ENCODE peak calls at places on chromosomes 12 and 14, in seven cellular contexts. U is breast epithelium, J is spleen, E is stomach, R is HepG2, N is heart left ventricle, Q is H1. D is an unnamed sample.

GRCh38 chr12:30015661-30016060 is 231.9 kb upstream of the TMTC1 start:
- DNase-seq in U (no peak), J (no peak), E (no peak), R (no peak), N (no peak), Q (no peak), D (no peak)

GRCh38 chr14:31582286-31582691 is 21.1 kb downstream of the NUBPL start:
- DNase-seq in U (no peak), J (no peak), E (no peak), R (no peak), N (no peak), Q (no peak), D (no peak)

GRCh38 chr12:121582583-121583333 is 1.9 kb upstream of the KDM2B start:
- DNase-seq in U (no peak), J (no peak), E (no peak), R (peak), N (no peak), Q (peak), D (no peak)

GRCh38 chr14:33900706-33901105 is 50.2 kb downstream of the EGLN3 start:
- DNase-seq in U (no peak), J (no peak), E (no peak), R (no peak), N (no peak), Q (no peak), D (no peak)

GRCh38 chr12:24728366-24728765 is 220.5 kb downstream of the BCAT1 start:
- DNase-seq in U (no peak), J (no peak), E (no peak), R (peak), N (no peak), Q (no peak), D (no peak)

GRCh38 chr12:10567813-10568212 is 45.6 kb downstream of the MAGOHB start:
- DNase-seq in U (no peak), J (no peak), E (no peak), R (no peak), N (no peak), Q (no peak), D (no peak)

GRCh38 chr12:40971911-40972310 is 216.2 kb upstream of the PDZRN4 start:
- DNase-seq in U (no peak), J (no peak), E (no peak), R (no peak), N (no peak), Q (no peak), D (no peak)

GRCh38 chr12:63064080-63064479 is 86.9 kb downstream of the AVPR1A start:
- DNase-seq in U (no peak), J (no peak), E (no peak), R (no peak), N (no peak), Q (no peak), D (no peak)

GRCh38 chr12:118356809-118357326 is 15.8 kb downstream of the TAOK3 start:
- DNase-seq in U (no peak), J (no peak), E (no peak), R (no peak), N (no peak), Q (no peak), D (peak)

GRCh38 chr14:77208266-77208978 is 26.8 kb downstream of the TMEM63C start:
- DNase-seq in U (peak), J (peak), E (peak), R (peak), N (peak), Q (peak), D (no peak)

GRCh38 chr14:52693532-52693931 is 1.8 kb downstream of the ERO1A start:
- DNase-seq in U (no peak), J (no peak), E (no peak), R (no peak), N (no peak), Q (no peak), D (no peak)
- H3K4me3 ChIP-seq in U (no peak), J (no peak), E (peak), R (peak), N (no peak), Q (no peak), D (no peak)

DNA sequence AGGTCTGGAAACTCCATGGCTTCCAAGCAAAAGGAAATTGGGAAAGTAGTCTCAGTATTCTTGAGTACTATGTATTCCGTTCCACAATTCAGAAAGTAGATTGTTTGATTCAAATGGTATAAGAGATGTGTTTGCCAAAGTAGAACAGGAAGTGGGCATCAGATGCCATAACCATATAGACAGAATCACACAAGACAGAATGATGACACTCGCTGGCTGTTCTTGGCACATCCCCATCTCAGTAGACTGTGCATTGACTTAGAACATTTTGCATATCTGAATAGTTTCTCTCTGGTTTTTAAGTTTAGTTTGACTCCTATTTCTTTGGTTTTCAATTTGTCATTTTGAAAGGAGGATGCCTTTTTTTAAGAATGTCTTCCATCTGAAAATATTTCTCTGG is 221.1 kb upstream of the RGS6 start:
- DNase-seq in U (no peak), J (no peak), E (no peak), R (no peak), N (no peak), Q (no peak), D (no peak)
- TF ChIP-seq CTCF in U (no peak), J (no peak), E (no peak), R (no peak), N (no peak), Q (no peak), D (no peak)

GRCh38 chr14:100306506-100307214 is 416 bp upstream of the SLC25A29 start:
- DNase-seq in U (peak), J (peak), E (peak), R (peak), N (peak), Q (no peak), D (peak)
- TF ChIP-seq POLR2A in U (peak), J (no peak), E (peak), R (peak), N (peak), Q (peak), D (no peak)

DNA sequence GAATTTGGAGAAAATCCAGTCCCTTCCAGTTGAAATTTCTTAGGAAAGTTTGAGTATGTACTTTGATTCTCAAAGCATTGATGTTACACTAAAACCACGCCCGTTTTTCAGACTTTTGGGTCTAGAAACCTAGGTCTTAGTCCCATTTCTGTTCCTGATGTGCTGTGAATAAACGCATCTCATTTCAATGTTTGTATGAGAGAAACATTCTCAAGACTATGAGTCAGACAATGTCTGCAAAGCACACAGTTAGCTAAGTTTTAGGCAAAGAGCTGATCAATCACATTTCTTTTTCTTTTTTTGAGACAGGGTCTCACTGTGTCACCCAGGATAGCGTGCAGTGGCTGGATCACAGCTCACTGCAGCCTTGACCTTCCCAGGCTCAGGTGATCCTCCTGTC is 8.0 kb downstream of the FOXM1 start:
- DNase-seq in U (no peak), J (no peak), E (no peak), R (no peak), N (no peak), Q (no peak), D (no peak)
- H3K4me3 ChIP-seq in U (no peak), J (no peak), E (no peak), R (no peak), N (no peak), Q (no peak), D (no peak)

GRCh38 chr14:72514660-72515025 is 379.3 kb downstream of the DPF3 start:
- DNase-seq in U (no peak), J (no peak), E (no peak), R (no peak), N (no peak), Q (no peak), D (peak)

GRCh38 chr14:72513994-72514659 is 379.8 kb downstream of the DPF3 start:
- DNase-seq in U (no peak), J (no peak), E (no peak), R (peak), N (no peak), Q (no peak), D (no peak)

GRCh38 chr14:72516936-72517408 is 376.9 kb downstream of the DPF3 start:
- DNase-seq in U (peak), J (peak), E (peak), R (peak), N (no peak), Q (peak), D (peak)

GRCh38 chr14:72517736-72518135 is 376.2 kb downstream of the DPF3 start:
- DNase-seq in U (no peak), J (no peak), E (no peak), R (no peak), N (no peak), Q (no peak), D (no peak)

GRCh38 chr14:72515779-72516770 is 377.8 kb downstream of the DPF3 start:
- DNase-seq in U (no peak), J (no peak), E (no peak), R (no peak), N (no peak), Q (no peak), D (peak)
- TF ChIP-seq CTCF in U (no peak), J (no peak), E (no peak), R (no peak), N (peak), Q (no peak), D (no peak)

DNA sequence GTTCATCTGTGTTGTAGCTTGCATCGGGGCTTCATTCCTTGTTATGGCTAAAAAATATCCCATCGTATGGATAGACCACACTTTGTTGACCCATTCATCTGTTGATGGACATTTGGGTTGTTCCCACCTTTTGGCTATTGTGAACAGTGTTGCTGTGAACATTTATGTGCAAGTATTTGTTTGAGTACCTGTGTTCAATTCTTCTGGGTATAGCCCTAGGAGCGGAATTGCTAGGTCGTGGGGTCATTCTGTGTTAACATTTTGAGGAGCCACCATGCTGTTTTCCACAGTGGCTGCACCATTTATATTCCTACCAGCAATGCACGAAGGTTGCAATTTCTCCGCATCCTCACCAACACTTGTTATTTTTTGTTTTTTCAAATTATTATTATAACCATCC is 23.0 kb upstream of the NCOR2 start:
- DNase-seq in U (no peak), J (no peak), E (no peak), R (no peak), N (no peak), Q (no peak), D (no peak)
- TF ChIP-seq POLR2A in U (no peak), J (no peak), E (no peak), R (no peak), N (no peak), Q (no peak), D (no peak)

GRCh38 chr14:73167727-73168126 is 31.4 kb downstream of the PSEN1 start:
- DNase-seq in U (no peak), J (no peak), E (no peak), R (no peak), N (no peak), Q (no peak), D (no peak)
- H3K4me3 ChIP-seq in U (no peak), J (no peak), E (no peak), R (no peak), N (no peak), Q (no peak), D (no peak)

DNA sequence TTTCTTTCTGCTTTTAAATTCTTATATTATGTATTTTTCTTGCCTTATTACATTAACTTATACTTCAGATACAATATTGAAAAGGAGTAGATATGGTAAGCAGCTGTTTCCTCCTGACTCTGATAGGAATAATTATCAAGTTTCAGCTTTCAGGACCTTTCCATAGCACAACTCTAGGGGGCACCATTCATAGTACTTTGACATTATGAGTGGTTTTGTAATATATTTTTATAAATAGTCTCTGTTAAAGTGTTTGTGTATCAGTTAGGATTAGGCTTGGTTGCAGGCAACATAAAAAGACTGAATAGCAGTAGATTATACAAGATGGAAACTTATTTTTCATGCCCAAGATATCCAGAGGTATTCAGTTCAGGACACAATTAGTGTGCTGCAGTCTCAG is 27.9 kb upstream of the PARP11 start:
- DNase-seq in U (no peak), J (no peak), E (no peak), R (no peak), N (no peak), Q (no peak), D (no peak)
- TF ChIP-seq CTCF in U (no peak), J (no peak), E (no peak), R (no peak), N (no peak), Q (peak), D (no peak)

D was measured in lower leg skin.